ENCODE peak calls at places on chromosome 20, in five cellular contexts. B, R, J, K and V are unnamed samples.
A peak's percentile ranks its signal among the peaks of the same experiment; 100 is the strongest.

GRCh38 chr20:19427913-19428800 is 215.7 kb downstream of the SLC24A3 start:
- DNase-seq in K (no peak), J (no peak), R (no peak), B (no peak), V (no peak)

GRCh38 chr20:63733579-63734081 is 2.8 kb upstream of the LIME1 start:
- DNase-seq in J (no peak), K (no peak), R (no peak), B (peak; percentile 53), V (no peak)

GRCh38 chr20:34824026-34824860 is 1.2 kb downstream of the NCOA6 start:
- DNase-seq in J (peak; percentile 86), B (peak; percentile 71), R (peak; percentile 54), K (peak; percentile 35), V (peak; percentile 16)

GRCh38 chr20:62047666-62048345 is 17.9 kb downstream of the TAF4 start:
- DNase-seq in R (no peak), K (no peak), J (no peak), B (peak; percentile 50), V (no peak)

GRCh38 chr20:1987826-1988225 is 6.0 kb downstream of the PDYN start:
- DNase-seq in B (no peak), K (no peak), J (peak; percentile 39), R (no peak), V (peak; percentile 10)

GRCh38 chr20:32474009-32474716 is 111.0 kb downstream of the NOL4L start:
- DNase-seq in B (no peak), K (no peak), J (no peak), R (no peak), V (no peak)

GRCh38 chr20:39067526-39068216 is 105.5 kb downstream of the DHX35 start:
- DNase-seq in B (no peak), R (no peak), K (no peak), J (no peak), V (peak; percentile 64)

GRCh38 chr20:51930775-51931174 is 128.5 kb upstream of the SALL4 start:
- DNase-seq in B (no peak), K (no peak), J (peak; percentile 82), R (no peak), V (peak; percentile 40)

GRCh38 chr20:39117486-39117885 is 155.3 kb downstream of the DHX35 start:
- DNase-seq in B (no peak), K (no peak), R (no peak), J (peak; percentile 97), V (peak; percentile 40)

GRCh38 chr20:18585134-18585533 is 2.7 kb upstream of the DTD1 start:
- DNase-seq in B (no peak), J (peak; percentile 48), R (no peak), K (no peak), V (peak; percentile 18)

GRCh38 chr20:10239954-10240353 is 21.3 kb downstream of the SNAP25 start:
- DNase-seq in R (no peak), K (no peak), B (no peak), J (peak; percentile 86), V (no peak)

GRCh38 chr20:32743237-32744112 is at the start of gene COMMD7:
- DNase-seq in R (peak; percentile 46), B (peak; percentile 80), J (peak; percentile 29), K (no peak), V (peak; percentile 28)

GRCh38 chr20:50315811-50316551 is 125.4 kb downstream of the CEBPB start:
- DNase-seq in K (no peak), B (peak; percentile 29), J (no peak), R (no peak), V (no peak)

GRCh38 chr20:33664762-33665144 is 2.0 kb upstream of the ACTL10 start:
- DNase-seq in B (no peak), J (no peak), R (no peak), K (no peak), V (no peak)

DNA sequence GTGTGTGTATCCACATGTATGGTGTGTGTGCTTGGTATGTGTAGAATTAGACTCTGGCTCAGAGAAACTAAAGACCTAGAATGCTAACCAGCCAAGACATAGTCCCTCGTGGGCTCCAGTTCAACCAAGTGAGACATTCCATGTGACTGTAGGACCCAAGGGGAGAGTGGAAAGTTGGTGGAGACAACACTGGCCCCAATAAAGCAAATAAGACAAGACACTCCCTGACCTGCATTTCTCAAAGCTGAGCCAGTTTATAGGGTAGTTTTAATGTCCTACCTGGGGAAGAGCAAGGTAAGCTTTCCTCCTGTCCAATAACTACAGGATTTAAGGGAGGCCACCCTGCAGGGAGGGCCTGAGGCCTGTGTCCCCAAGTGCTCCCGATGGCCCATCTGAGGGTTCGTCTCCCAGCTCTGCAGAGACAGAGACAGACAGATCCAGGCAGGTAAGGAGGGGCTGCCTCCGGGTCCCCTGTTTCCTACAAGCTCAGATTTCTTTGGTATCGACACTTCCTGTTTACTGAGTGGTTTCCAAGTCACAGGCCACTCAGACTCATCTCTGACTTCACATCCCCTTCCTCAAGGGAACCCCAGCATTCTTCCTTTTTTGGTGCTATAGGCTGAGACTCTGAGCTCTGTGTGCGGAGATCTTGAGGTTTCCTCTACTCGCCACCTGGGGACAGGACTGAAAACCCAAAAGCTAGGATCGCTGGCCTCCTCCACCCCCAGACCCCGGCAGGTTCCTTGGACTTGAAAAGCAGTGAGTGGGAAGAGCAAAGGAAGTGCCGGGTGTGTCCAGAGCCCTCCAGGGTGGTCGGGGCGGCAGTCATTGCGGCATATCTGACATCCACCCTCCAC is 92.4 kb downstream of the PRND start:
- DNase-seq in K (no peak), B (no peak), J (no peak), R (no peak), V (no peak)
- TF ChIP-seq CTCF in K (no peak), B (no peak), J (no peak), R (no peak), V (no peak)

GRCh38 chr20:25285091-25285647 is 37.3 kb downstream of the PYGB start:
- DNase-seq in J (no peak), B (peak; percentile 60), K (peak; percentile 10), R (peak; percentile 11), V (no peak)
- TF ChIP-seq CTCF in J (no peak), B (no peak), K (no peak), R (no peak), V (peak; percentile 32)

GRCh38 chr20:3733119-3733995 is 872 bp downstream of the HSPA12B start:
- DNase-seq in K (no peak), J (no peak), B (no peak), R (no peak), V (no peak)
- TF ChIP-seq CTCF in K (no peak), J (no peak), B (no peak), R (no peak), V (no peak)

DNA sequence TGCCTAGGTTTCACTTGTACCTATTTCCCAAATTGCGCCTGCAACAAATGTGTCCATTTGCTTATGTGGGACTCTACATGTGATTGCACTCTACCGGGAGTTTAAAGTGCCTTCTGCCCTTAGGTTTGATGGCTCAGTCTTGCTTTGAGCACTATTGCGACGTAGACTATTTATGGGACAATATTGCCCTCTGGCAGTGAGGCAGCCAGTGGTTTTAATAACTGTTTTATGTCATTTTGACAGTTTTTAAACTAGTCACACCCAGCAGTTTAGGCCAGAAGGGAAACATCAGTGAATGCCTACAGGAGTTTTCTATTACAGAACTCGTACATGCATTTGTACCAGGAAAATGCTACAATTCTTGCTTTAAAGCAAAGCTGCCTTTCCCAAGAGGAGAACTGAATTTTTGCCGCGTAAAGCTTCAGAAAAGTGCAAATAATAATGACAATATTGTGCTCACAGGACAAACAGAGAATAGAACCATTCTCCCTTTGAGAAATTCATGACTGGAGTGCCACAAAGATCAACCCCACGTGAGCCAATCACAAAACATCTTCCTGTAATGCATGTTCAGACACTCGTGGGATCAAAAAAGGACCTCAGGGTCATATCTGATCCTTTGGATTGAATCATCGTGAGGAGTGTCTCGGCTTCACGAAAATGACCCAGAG is 813.6 kb downstream of the KIF16B start:
- DNase-seq in B (no peak), K (no peak), R (no peak), J (peak; percentile 5), V (no peak)
- TF ChIP-seq CTCF in B (no peak), K (no peak), R (no peak), J (no peak), V (peak; percentile 23)

DNA sequence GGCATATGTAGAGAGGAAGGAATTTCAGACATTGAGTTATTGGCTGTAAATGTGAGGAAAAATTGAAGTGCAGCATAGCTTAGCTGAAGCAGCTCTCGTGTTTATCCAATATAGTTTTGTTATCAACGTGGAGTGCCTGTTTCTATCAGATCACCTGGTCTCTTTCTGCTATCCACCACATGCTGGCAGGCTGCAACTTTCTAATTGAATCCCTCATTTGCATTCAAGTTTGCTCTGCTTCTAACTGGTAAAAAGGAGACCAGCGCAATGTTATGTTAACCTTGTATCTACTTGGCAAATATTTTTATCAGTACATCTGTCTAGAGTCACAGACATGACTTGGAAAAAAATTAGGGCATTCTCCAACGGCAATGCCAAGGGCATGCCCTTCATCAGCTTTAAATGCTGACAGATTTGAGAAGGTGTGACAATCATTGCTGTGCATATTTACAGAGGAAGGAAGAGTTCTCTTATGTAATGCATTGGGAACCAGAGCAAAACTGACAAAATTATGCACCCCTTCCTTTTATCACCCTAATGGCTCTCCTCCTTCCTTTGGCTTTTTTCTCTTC is 1102.9 kb upstream of the FLRT3 start:
- DNase-seq in B (no peak), J (no peak), R (no peak), K (no peak), V (no peak)
- TF ChIP-seq CTCF in B (no peak), J (no peak), R (no peak), K (no peak), V (no peak)

DNA sequence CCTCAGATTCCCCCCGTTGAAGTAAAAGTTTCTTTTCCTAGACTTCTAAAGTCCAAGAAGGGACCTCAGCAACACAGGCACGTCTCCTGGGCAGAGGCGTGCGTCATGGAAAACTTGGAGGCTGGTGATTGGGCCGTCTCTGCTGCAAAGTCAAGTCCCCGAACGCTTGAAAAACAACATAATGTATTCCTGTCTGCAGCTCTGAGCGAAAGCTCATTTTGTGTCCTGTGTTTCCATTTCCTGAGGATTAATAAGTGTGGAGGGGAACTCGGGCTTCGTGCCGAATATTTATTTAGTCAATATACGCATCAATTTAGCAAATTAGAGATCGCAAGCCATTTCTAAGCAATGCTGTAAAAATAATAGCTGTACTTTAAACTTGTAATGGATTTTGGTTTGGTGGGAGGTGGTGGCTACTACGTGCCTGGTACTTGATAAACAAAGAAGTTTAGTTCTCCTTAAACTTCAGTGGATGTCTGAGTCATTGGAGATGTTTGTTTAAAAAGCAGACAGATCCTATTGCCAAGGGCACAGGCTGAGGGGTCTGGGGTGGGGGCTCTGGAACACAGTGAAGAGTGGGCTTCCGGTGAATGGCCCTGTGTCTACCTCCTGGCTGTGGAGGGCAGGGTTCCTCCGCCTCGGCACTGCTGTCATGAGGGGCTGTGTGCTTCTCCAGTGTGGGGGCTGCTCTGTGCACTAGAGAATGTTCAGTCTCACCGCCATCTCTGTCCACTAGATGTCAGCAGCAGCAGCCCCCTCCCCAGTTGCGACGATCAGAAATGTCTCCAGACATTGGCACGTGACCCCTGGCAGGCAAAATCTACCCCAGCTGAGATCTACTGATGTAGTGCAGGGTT is 21.8 kb downstream of the PCK1 start:
- DNase-seq in R (peak; percentile 74), K (no peak), B (peak; percentile 93), J (no peak), V (no peak)
- TF ChIP-seq CTCF in R (peak; percentile 35), K (no peak), B (peak; percentile 24), J (no peak), V (peak; percentile 54)